ENCODE peak calls at places on chromosomes 2 and 18, in seven cellular contexts. B, D, S, C, Q, A and L are unnamed samples.

GRCh38 chr2:148909114-148909513 is 34.1 kb downstream of the KIF5C start:
- DNase-seq in D (no peak), Q (no peak), C (peak), B (peak), S (no peak), A (no peak), L (no peak)

GRCh38 chr2:205321240-205321639 is 361.1 kb upstream of the NRP2 start:
- DNase-seq in Q (no peak), S (peak), A (no peak), C (peak), D (no peak), B (peak), L (no peak)

GRCh38 chr2:33457588-33458247 is 18.7 kb upstream of the RASGRP3 start:
- DNase-seq in A (no peak), C (no peak), Q (no peak), S (no peak), B (peak), D (no peak), L (no peak)

GRCh38 chr2:86033751-86034680 is 71.7 kb downstream of the POLR1A start:
- DNase-seq in A (no peak), C (no peak), S (no peak), D (no peak), B (no peak), Q (no peak), L (no peak)

GRCh38 chr2:120319686-120320317 is 26.1 kb upstream of the INHBB start:
- DNase-seq in Q (no peak), C (no peak), A (peak), S (no peak), B (no peak), D (no peak), L (no peak)

GRCh38 chr2:106193491-106193976 is 567 bp downstream of the UXS1 start:
- DNase-seq in B (no peak), C (no peak), A (peak), Q (peak), D (peak), S (no peak), L (no peak)

GRCh38 chr2:55585451-55586079 is 31.9 kb downstream of the PPP4R3B start:
- DNase-seq in S (peak), B (peak), Q (no peak), D (no peak), A (no peak), C (peak), L (no peak)

GRCh38 chr18:42078711-42079110 is 123.7 kb downstream of the PIK3C3 start:
- DNase-seq in A (no peak), D (no peak), S (no peak), Q (no peak), C (peak), B (peak), L (peak)

GRCh38 chr18:22683196-22683676 is 249.9 kb upstream of the RBBP8 start:
- DNase-seq in S (no peak), B (peak), Q (no peak), C (peak), D (peak), A (peak), L (no peak)

GRCh38 chr2:223047260-223047761 is 4.7 kb upstream of the KCNE4 start:
- DNase-seq in C (peak), S (peak), A (no peak), Q (no peak), D (no peak), B (peak), L (no peak)

GRCh38 chr2:51387235-51387634 is 355.3 kb upstream of the NRXN1 start:
- DNase-seq in Q (no peak), C (peak), D (no peak), B (peak), S (no peak), A (no peak), L (no peak)

GRCh38 chr2:76612764-76613163 is 902.0 kb upstream of the GCFC2 start:
- DNase-seq in C (no peak), A (no peak), S (no peak), Q (no peak), B (no peak), D (no peak), L (no peak)

GRCh38 chr2:96770451-96770850 is 9.7 kb downstream of the CNNM4 start:
- DNase-seq in C (no peak), B (no peak), Q (no peak), S (no peak), D (no peak), A (no peak), L (no peak)

GRCh38 chr2:65018141-65018582 is 29.0 kb downstream of the SLC1A4 start:
- DNase-seq in C (no peak), A (no peak), D (no peak), S (no peak), B (no peak), Q (no peak), L (peak)

GRCh38 chr2:127128508-127128907 is 21.6 kb upstream of the BIN1 start:
- DNase-seq in Q (no peak), B (no peak), A (peak), C (no peak), D (no peak), S (no peak), L (no peak)

GRCh38 chr2:225614915-225615314 is 215.4 kb downstream of the NYAP2 start:
- DNase-seq in S (no peak), D (no peak), B (no peak), C (no peak), Q (no peak), A (no peak), L (no peak)